ENCODE peak calls at places on chromosomes 13 and 19, in ten cellular contexts. One of them, this sample, is unnamed.

GRCh38 chr19:21765151-21765550 is 2.2 kb downstream of the ZNF100 start:
- DNase-seq in SK-N-SH: no peak
- DNase-seq in heart right ventricle: no peak
- DNase-seq in dorsolateral prefrontal cortex: no peak
- DNase-seq in A549: no peak
- DNase-seq in ascending aorta: no peak
- DNase-seq in IMR-90: no peak
- DNase-seq in cardiac muscle cell: no peak
- DNase-seq in endodermal cell: no peak
- DNase-seq in thoracic aorta: no peak
- DNase-seq in this sample: no peak

GRCh38 chr13:33139186-33139585 is 123.0 kb downstream of the KL start:
- DNase-seq in SK-N-SH: no peak
- DNase-seq in heart right ventricle: peak
- DNase-seq in dorsolateral prefrontal cortex: no peak
- DNase-seq in A549: no peak
- DNase-seq in ascending aorta: no peak
- DNase-seq in IMR-90: no peak
- DNase-seq in cardiac muscle cell: no peak
- DNase-seq in endodermal cell: no peak
- DNase-seq in thoracic aorta: peak
- DNase-seq in this sample: no peak

GRCh38 chr13:99178636-99179035 is 22.0 kb upstream of the UBAC2 start:
- DNase-seq in SK-N-SH: no peak
- DNase-seq in heart right ventricle: no peak
- DNase-seq in dorsolateral prefrontal cortex: no peak
- DNase-seq in A549: no peak
- DNase-seq in ascending aorta: no peak
- DNase-seq in IMR-90: no peak
- DNase-seq in cardiac muscle cell: no peak
- DNase-seq in endodermal cell: no peak
- DNase-seq in thoracic aorta: no peak
- DNase-seq in this sample: no peak

GRCh38 chr13:110327036-110327790 is 20.1 kb downstream of the COL4A2 start:
- DNase-seq in SK-N-SH: no peak
- DNase-seq in heart right ventricle: no peak
- DNase-seq in dorsolateral prefrontal cortex: no peak
- DNase-seq in A549: no peak
- DNase-seq in ascending aorta: no peak
- DNase-seq in IMR-90: no peak
- DNase-seq in cardiac muscle cell: no peak
- DNase-seq in endodermal cell: peak
- DNase-seq in thoracic aorta: no peak
- DNase-seq in this sample: peak

GRCh38 chr19:45779231-45780145 is 2.8 kb downstream of the DMPK start:
- DNase-seq in SK-N-SH: peak
- DNase-seq in heart right ventricle: peak
- DNase-seq in dorsolateral prefrontal cortex: no peak
- DNase-seq in A549: peak
- DNase-seq in ascending aorta: no peak
- DNase-seq in IMR-90: no peak
- DNase-seq in cardiac muscle cell: peak
- DNase-seq in endodermal cell: peak
- DNase-seq in thoracic aorta: peak
- DNase-seq in this sample: no peak

GRCh38 chr13:29706923-29707322 is 111.4 kb upstream of the SLC7A1 start:
- DNase-seq in SK-N-SH: no peak
- DNase-seq in heart right ventricle: no peak
- DNase-seq in dorsolateral prefrontal cortex: no peak
- DNase-seq in A549: no peak
- DNase-seq in ascending aorta: no peak
- DNase-seq in IMR-90: no peak
- DNase-seq in cardiac muscle cell: no peak
- DNase-seq in endodermal cell: no peak
- DNase-seq in thoracic aorta: no peak
- DNase-seq in this sample: peak

GRCh38 chr19:31314849-31315620 is 34.2 kb downstream of the TSHZ3 start:
- DNase-seq in SK-N-SH: peak
- DNase-seq in heart right ventricle: no peak
- DNase-seq in dorsolateral prefrontal cortex: no peak
- DNase-seq in A549: peak
- DNase-seq in ascending aorta: no peak
- DNase-seq in IMR-90: no peak
- DNase-seq in cardiac muscle cell: no peak
- DNase-seq in endodermal cell: no peak
- DNase-seq in thoracic aorta: no peak
- DNase-seq in this sample: no peak

GRCh38 chr13:108769213-108770070 is 140.0 kb downstream of the MYO16 start:
- DNase-seq in SK-N-SH: no peak
- DNase-seq in heart right ventricle: no peak
- DNase-seq in dorsolateral prefrontal cortex: no peak
- DNase-seq in A549: peak
- DNase-seq in ascending aorta: no peak
- DNase-seq in IMR-90: no peak
- DNase-seq in cardiac muscle cell: no peak
- DNase-seq in endodermal cell: no peak
- DNase-seq in thoracic aorta: no peak
- DNase-seq in this sample: no peak

GRCh38 chr13:41651413-41652068 is 194.2 kb downstream of the RGCC start:
- DNase-seq in SK-N-SH: no peak
- DNase-seq in heart right ventricle: no peak
- DNase-seq in dorsolateral prefrontal cortex: no peak
- DNase-seq in A549: no peak
- DNase-seq in ascending aorta: no peak
- DNase-seq in IMR-90: no peak
- DNase-seq in cardiac muscle cell: no peak
- DNase-seq in endodermal cell: no peak
- DNase-seq in thoracic aorta: no peak
- DNase-seq in this sample: no peak

GRCh38 chr19:16324384-16325160 is at the start of gene KLF2:
- DNase-seq in SK-N-SH: peak
- DNase-seq in heart right ventricle: peak
- DNase-seq in dorsolateral prefrontal cortex: peak
- DNase-seq in A549: peak
- DNase-seq in ascending aorta: peak
- DNase-seq in IMR-90: peak
- DNase-seq in cardiac muscle cell: peak
- DNase-seq in endodermal cell: peak
- DNase-seq in thoracic aorta: peak
- DNase-seq in this sample: peak

GRCh38 chr13:31627097-31627496 is 112.2 kb upstream of the RXFP2 start:
- DNase-seq in SK-N-SH: no peak
- DNase-seq in heart right ventricle: no peak
- DNase-seq in dorsolateral prefrontal cortex: no peak
- DNase-seq in A549: no peak
- DNase-seq in ascending aorta: no peak
- DNase-seq in IMR-90: peak
- DNase-seq in cardiac muscle cell: no peak
- DNase-seq in endodermal cell: no peak
- DNase-seq in thoracic aorta: no peak
- DNase-seq in this sample: no peak

GRCh38 chr13:111388851-111389500 is 68.5 kb downstream of the TEX29 start:
- DNase-seq in SK-N-SH: no peak
- DNase-seq in heart right ventricle: no peak
- DNase-seq in dorsolateral prefrontal cortex: peak
- DNase-seq in A549: no peak
- DNase-seq in ascending aorta: no peak
- DNase-seq in IMR-90: no peak
- DNase-seq in cardiac muscle cell: no peak
- DNase-seq in endodermal cell: peak
- DNase-seq in thoracic aorta: no peak
- DNase-seq in this sample: peak

GRCh38 chr19:18503337-18503970 is 18.4 kb downstream of the ELL start:
- DNase-seq in SK-N-SH: no peak
- DNase-seq in heart right ventricle: no peak
- DNase-seq in dorsolateral prefrontal cortex: no peak
- DNase-seq in A549: no peak
- DNase-seq in ascending aorta: no peak
- DNase-seq in IMR-90: no peak
- DNase-seq in cardiac muscle cell: no peak
- DNase-seq in endodermal cell: no peak
- DNase-seq in thoracic aorta: no peak
- DNase-seq in this sample: no peak

GRCh38 chr19:18501351-18501750 is 20.5 kb downstream of the ELL start:
- DNase-seq in SK-N-SH: no peak
- DNase-seq in heart right ventricle: no peak
- DNase-seq in dorsolateral prefrontal cortex: no peak
- DNase-seq in A549: no peak
- DNase-seq in ascending aorta: no peak
- DNase-seq in IMR-90: no peak
- DNase-seq in cardiac muscle cell: no peak
- DNase-seq in endodermal cell: no peak
- DNase-seq in thoracic aorta: no peak
- DNase-seq in this sample: no peak

GRCh38 chr19:18501832-18502231 is 20.0 kb downstream of the ELL start:
- DNase-seq in SK-N-SH: no peak
- DNase-seq in heart right ventricle: peak
- DNase-seq in dorsolateral prefrontal cortex: no peak
- DNase-seq in A549: no peak
- DNase-seq in ascending aorta: no peak
- DNase-seq in IMR-90: no peak
- DNase-seq in cardiac muscle cell: no peak
- DNase-seq in endodermal cell: no peak
- DNase-seq in thoracic aorta: no peak
- DNase-seq in this sample: no peak

GRCh38 chr19:18502633-18503294 is 19.1 kb downstream of the ELL start:
- DNase-seq in SK-N-SH: peak
- DNase-seq in heart right ventricle: no peak
- DNase-seq in dorsolateral prefrontal cortex: peak
- DNase-seq in A549: no peak
- DNase-seq in ascending aorta: no peak
- DNase-seq in IMR-90: no peak
- DNase-seq in cardiac muscle cell: no peak
- DNase-seq in endodermal cell: no peak
- DNase-seq in thoracic aorta: no peak
- DNase-seq in this sample: no peak

DNA sequence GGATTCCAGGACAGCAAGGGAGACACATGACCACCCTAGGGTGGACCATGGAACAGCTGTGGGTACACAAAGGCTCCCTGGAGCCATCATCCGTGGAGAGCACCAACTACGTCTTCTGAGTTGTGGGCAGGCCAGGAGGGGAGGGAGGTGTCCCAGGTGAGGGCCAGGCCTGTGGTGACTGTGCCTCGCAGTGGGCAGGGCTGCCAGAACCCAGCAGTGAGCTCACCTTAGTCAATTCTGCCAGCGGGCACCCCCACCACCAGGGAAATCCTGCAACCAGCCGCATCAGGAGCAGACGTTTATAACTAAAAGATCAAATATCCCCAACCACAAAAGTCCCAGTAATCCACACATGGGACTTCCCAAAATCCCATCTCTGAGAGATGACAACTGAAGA is 19.6 kb downstream of the ELL start:
- DNase-seq in SK-N-SH: no peak
- DNase-seq in heart right ventricle: no peak
- DNase-seq in dorsolateral prefrontal cortex: no peak
- DNase-seq in A549: no peak
- DNase-seq in ascending aorta: no peak
- DNase-seq in IMR-90: no peak
- DNase-seq in cardiac muscle cell: no peak
- DNase-seq in endodermal cell: no peak
- DNase-seq in thoracic aorta: no peak
- DNase-seq in this sample: no peak
- H3K27ac ChIP-seq in SK-N-SH: no peak
- H3K27ac ChIP-seq in heart right ventricle: peak
- H3K27ac ChIP-seq in dorsolateral prefrontal cortex: no peak
- H3K27ac ChIP-seq in A549: no peak
- H3K27ac ChIP-seq in ascending aorta: peak
- H3K27ac ChIP-seq in IMR-90: no peak
- H3K27ac ChIP-seq in cardiac muscle cell: no peak
- H3K27ac ChIP-seq in endodermal cell: no peak
- H3K27ac ChIP-seq in thoracic aorta: peak
- H3K27ac ChIP-seq in this sample: peak

DNA sequence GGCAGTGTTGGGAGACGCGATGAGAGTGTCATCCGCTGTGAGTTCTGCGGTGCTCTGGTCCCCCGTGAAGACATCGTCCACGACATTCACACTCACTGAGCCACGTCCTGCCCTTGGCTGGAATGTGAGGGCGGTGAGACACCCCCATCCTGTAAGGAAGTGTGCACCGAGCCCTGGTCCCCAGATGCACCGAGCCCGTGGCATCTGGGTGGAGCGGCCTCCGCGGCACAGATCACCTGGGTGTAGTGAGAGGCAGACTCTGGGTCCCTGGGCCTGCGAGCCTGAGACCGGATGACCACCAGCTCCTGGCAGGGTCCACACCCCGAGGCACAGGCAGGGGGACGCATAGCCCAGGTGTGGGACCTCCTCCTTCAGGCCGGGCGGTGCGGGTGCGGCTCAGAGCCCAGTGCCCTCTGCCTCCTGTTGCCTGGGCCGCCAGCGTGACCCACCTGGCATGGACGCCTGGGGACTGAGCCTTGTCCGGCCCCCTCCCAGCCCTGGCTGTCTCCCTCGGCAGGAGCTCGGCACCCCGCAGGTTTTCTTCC is 12.4 kb downstream of the MCF2L start:
- DNase-seq in SK-N-SH: no peak
- DNase-seq in heart right ventricle: no peak
- DNase-seq in dorsolateral prefrontal cortex: no peak
- DNase-seq in A549: no peak
- DNase-seq in ascending aorta: no peak
- DNase-seq in IMR-90: no peak
- DNase-seq in cardiac muscle cell: no peak
- DNase-seq in endodermal cell: no peak
- DNase-seq in thoracic aorta: no peak
- DNase-seq in this sample: no peak
- H3K4me3 ChIP-seq in SK-N-SH: no peak
- H3K4me3 ChIP-seq in heart right ventricle: peak
- H3K4me3 ChIP-seq in dorsolateral prefrontal cortex: peak
- H3K4me3 ChIP-seq in A549: no peak
- H3K4me3 ChIP-seq in ascending aorta: no peak
- H3K4me3 ChIP-seq in IMR-90: no peak
- H3K4me3 ChIP-seq in cardiac muscle cell: no peak
- H3K4me3 ChIP-seq in endodermal cell: no peak
- H3K4me3 ChIP-seq in thoracic aorta: no peak
- H3K4me3 ChIP-seq in this sample: peak

GRCh38 chr19:53868892-53869804 is 1.5 kb downstream of the MYADM start:
- DNase-seq in SK-N-SH: peak
- DNase-seq in heart right ventricle: peak
- DNase-seq in dorsolateral prefrontal cortex: peak
- DNase-seq in A549: peak
- DNase-seq in ascending aorta: peak
- DNase-seq in IMR-90: peak
- DNase-seq in cardiac muscle cell: peak
- DNase-seq in endodermal cell: peak
- DNase-seq in thoracic aorta: peak
- DNase-seq in this sample: peak
- TF ChIP-seq CTCF in SK-N-SH: peak
- TF ChIP-seq CTCF in heart right ventricle: no peak
- TF ChIP-seq CTCF in dorsolateral prefrontal cortex: peak
- TF ChIP-seq CTCF in A549: no peak
- TF ChIP-seq CTCF in ascending aorta: peak
- TF ChIP-seq CTCF in IMR-90: peak
- TF ChIP-seq CTCF in cardiac muscle cell: peak
- TF ChIP-seq CTCF in endodermal cell: peak
- TF ChIP-seq CTCF in thoracic aorta: peak
- TF ChIP-seq CTCF in this sample: no peak

DNA sequence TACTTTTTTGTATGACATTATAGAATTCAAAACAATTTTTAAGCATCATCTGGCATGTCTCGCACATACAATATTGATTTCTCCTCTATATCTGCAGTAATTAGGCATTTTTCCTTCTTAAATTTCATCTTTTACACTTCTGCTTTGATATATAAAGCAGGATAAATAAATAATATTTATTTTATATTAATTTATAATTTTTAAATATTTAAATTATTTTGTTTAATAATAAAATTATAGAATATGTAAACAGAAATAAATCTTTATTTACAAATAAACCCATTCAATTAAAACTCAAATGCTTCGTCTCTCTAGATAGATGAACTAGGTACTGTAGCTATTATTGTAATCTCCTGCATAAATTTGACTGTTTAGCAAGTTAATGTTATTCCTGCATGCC is 473.5 kb upstream of the SLC10A2 start:
- DNase-seq in SK-N-SH: no peak
- DNase-seq in heart right ventricle: no peak
- DNase-seq in dorsolateral prefrontal cortex: no peak
- DNase-seq in A549: no peak
- DNase-seq in ascending aorta: no peak
- DNase-seq in IMR-90: no peak
- DNase-seq in cardiac muscle cell: no peak
- DNase-seq in endodermal cell: no peak
- DNase-seq in thoracic aorta: no peak
- DNase-seq in this sample: no peak
- H3K27ac ChIP-seq in SK-N-SH: no peak
- H3K27ac ChIP-seq in heart right ventricle: no peak
- H3K27ac ChIP-seq in dorsolateral prefrontal cortex: no peak
- H3K27ac ChIP-seq in A549: no peak
- H3K27ac ChIP-seq in ascending aorta: no peak
- H3K27ac ChIP-seq in IMR-90: no peak
- H3K27ac ChIP-seq in cardiac muscle cell: peak
- H3K27ac ChIP-seq in endodermal cell: no peak
- H3K27ac ChIP-seq in thoracic aorta: no peak
- H3K27ac ChIP-seq in this sample: no peak

This sample was measured in coronary artery.